ENCODE peak calls at places on chromosomes 2 and 18, in six cellular contexts. T is pancreas, P is left ventricle myocardium inferior, G is right cardiac atrium, Z is sigmoid colon, X is GM23248. S is an unnamed sample.

GRCh38 chr2:29755829-29756228 is 165.6 kb downstream of the ALK start:
- DNase-seq in X (no peak), G (no peak), T (no peak), P (no peak), Z (no peak), S (no peak)

GRCh38 chr18:61261870-61262269 is 71.4 kb upstream of the CDH20 start:
- DNase-seq in Z (no peak), P (no peak), G (no peak), T (no peak), X (no peak), S (no peak)

GRCh38 chr18:62741118-62741566 is 25.8 kb downstream of the PHLPP1 start:
- DNase-seq in X (peak; percentile 61), T (peak; percentile 68), G (no peak), P (no peak), Z (peak; percentile 80), S (no peak)

GRCh38 chr2:64637931-64638330 is 15.8 kb downstream of the SERTAD2 start:
- DNase-seq in P (no peak), G (no peak), Z (no peak), T (no peak), X (peak; percentile 63), S (no peak)

GRCh38 chr2:42185200-42185921 is 16.2 kb downstream of the EML4 start:
- DNase-seq in X (peak; percentile 41), P (no peak), Z (no peak), G (no peak), T (no peak), S (no peak)

GRCh38 chr18:1371724-1372123 is 467.1 kb downstream of the ADCYAP1 start:
- DNase-seq in T (no peak), Z (no peak), X (no peak), G (no peak), P (no peak), S (no peak)

GRCh38 chr18:43935051-43935412 is 657.7 kb upstream of the SYT4 start:
- DNase-seq in Z (no peak), P (no peak), X (peak; percentile 53), G (no peak), T (no peak), S (no peak)

GRCh38 chr2:176637497-176638166 is 368.4 kb downstream of the MTX2 start:
- DNase-seq in X (peak; percentile 86), Z (peak; percentile 81), P (peak; percentile 36), T (peak; percentile 24), G (peak; percentile 79), S (peak; percentile 66)

GRCh38 chr2:75320893-75321292 is 121.6 kb upstream of the TACR1 start:
- DNase-seq in X (no peak), Z (no peak), T (no peak), G (no peak), P (no peak), S (no peak)

GRCh38 chr2:39160982-39161381 is 40.1 kb upstream of the SOS1 start:
- DNase-seq in P (no peak), X (peak; percentile 36), G (no peak), Z (no peak), T (no peak), S (no peak)

GRCh38 chr2:112318515-112318914 is 43.1 kb downstream of the ZC3H6 start:
- DNase-seq in Z (no peak), X (no peak), G (no peak), T (no peak), P (no peak), S (no peak)

GRCh38 chr2:31765078-31765835 is 184.5 kb upstream of the SRD5A2 start:
- DNase-seq in T (no peak), P (no peak), Z (no peak), G (no peak), X (no peak), S (no peak)

GRCh38 chr2:231452799-231453508 is 11.3 kb downstream of the NCL start:
- DNase-seq in P (no peak), X (no peak), Z (no peak), T (no peak), G (no peak), S (no peak)

GRCh38 chr2:183035954-183036669 is 2.1 kb downstream of the NCKAP1 start:
- DNase-seq in T (no peak), X (no peak), Z (no peak), G (no peak), P (no peak), S (no peak)

GRCh38 chr2:201966691-201967388 is 66.8 kb upstream of the FZD7 start:
- DNase-seq in P (no peak), T (no peak), Z (no peak), G (no peak), X (no peak), S (no peak)

GRCh38 chr2:118237451-118237850 is 149.2 kb downstream of the INSIG2 start:
- DNase-seq in X (no peak), G (no peak), T (no peak), P (no peak), Z (no peak), S (no peak)

GRCh38 chr2:118242216-118242615 is 153.9 kb downstream of the INSIG2 start:
- DNase-seq in X (peak; percentile 66), T (no peak), Z (no peak), P (no peak), G (no peak), S (no peak)

GRCh38 chr2:118239284-118239683 is 151.0 kb downstream of the INSIG2 start:
- DNase-seq in X (no peak), G (no peak), Z (no peak), P (no peak), T (no peak), S (no peak)

GRCh38 chr2:118241128-118241527 is 152.9 kb downstream of the INSIG2 start:
- DNase-seq in X (no peak), T (no peak), G (no peak), Z (no peak), P (no peak), S (no peak)

GRCh38 chr2:118240276-118240675 is 152.0 kb downstream of the INSIG2 start:
- DNase-seq in P (no peak), Z (no peak), T (no peak), X (peak; percentile 43), G (no peak), S (no peak)
- H3K27ac ChIP-seq in P (no peak overlapping the region), Z (no peak overlapping the region), T (no peak overlapping the region), X (no peak overlapping the region), G (no peak overlapping the region), S (no peak overlapping the region)

GRCh38 chr2:238471-239268 is 25.2 kb downstream of the SH3YL1 start:
- DNase-seq in T (no peak), G (no peak), P (no peak), X (no peak), Z (no peak), S (no peak)
- H3K4me3 ChIP-seq in T (no peak overlapping the region), G (no peak overlapping the region), P (no peak overlapping the region), X (no peak overlapping the region), Z (no peak overlapping the region), S (no peak overlapping the region)

GRCh38 chr2:71747573-71747972 is 294.2 kb downstream of the DYSF start:
- DNase-seq in G (no peak), Z (no peak), P (no peak), X (no peak), T (no peak), S (no peak)

GRCh38 chr2:71751590-71751989 is 298.2 kb downstream of the DYSF start:
- DNase-seq in G (no peak), Z (no peak), P (no peak), X (no peak), T (no peak), S (no peak)

GRCh38 chr2:71749671-71750101 is 296.3 kb downstream of the DYSF start:
- DNase-seq in T (no peak), P (no peak), X (peak; percentile 71), G (no peak), Z (no peak), S (no peak)

GRCh38 chr2:71746946-71747501 is 293.7 kb downstream of the DYSF start:
- DNase-seq in T (peak; percentile 26), P (peak; percentile 31), Z (peak; percentile 86), G (peak; percentile 90), X (peak; percentile 78), S (no peak)

DNA sequence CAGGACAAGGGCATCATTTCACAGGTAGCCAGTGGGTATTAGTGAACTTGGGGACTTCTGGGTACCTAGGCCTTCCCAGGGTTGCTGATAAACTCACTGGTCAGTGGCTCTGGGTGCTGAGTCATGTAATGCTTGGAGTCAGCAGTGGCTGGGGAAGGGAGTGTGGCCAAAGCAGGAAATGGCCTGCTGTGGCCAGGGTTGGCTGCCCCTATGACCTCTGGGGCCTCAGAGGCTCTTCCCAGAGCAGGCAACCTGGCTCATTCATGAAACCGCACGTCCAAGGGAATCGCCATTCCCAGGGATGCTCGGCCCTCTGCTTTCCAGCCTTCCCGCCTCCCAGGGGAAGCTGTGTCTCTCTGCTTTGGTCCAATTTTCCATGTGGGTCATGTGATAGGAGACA is 294.9 kb downstream of the DYSF start:
- DNase-seq in Z (peak; percentile 75), T (no peak), G (peak; percentile 86), X (peak; percentile 66), P (peak; percentile 66), S (no peak)
- H3K4me1 ChIP-seq in Z (peaks cover 74% of the 10 kb centered on the region), T (peaks cover 14% of the 10 kb centered on the region), G (peaks cover 21% of the 10 kb centered on the region), X (peaks cover 45% of the 10 kb centered on the region), P (peaks cover 39% of the 10 kb centered on the region), S (peaks cover 19% of the 10 kb centered on the region)

GRCh38 chr2:108637304-108637669 is 82.0 kb upstream of the RANBP2 start:
- DNase-seq in T (peak; percentile 54), X (peak; percentile 93), G (peak; percentile 79), P (peak; percentile 55), Z (no peak), S (no peak)
- H3K27ac ChIP-seq in T (peak overlapping the region; percentile 56), X (peak overlapping the region; percentile 83), G (peak overlapping the region; percentile 17), P (peak overlapping the region; percentile 90), Z (peak overlapping the region; percentile 56), S (peak overlapping the region; percentile 40)

GRCh38 chr2:236503583-236503982 is 66.0 kb upstream of the ACKR3 start:
- DNase-seq in P (peak; percentile 24), X (no peak), T (no peak), Z (no peak), G (peak; percentile 62), S (no peak)

GRCh38 chr2:236510049-236510448 is 59.6 kb upstream of the ACKR3 start:
- DNase-seq in X (no peak), G (no peak), T (no peak), Z (no peak), P (no peak), S (no peak)

GRCh38 chr2:236505648-236506047 is 64.0 kb upstream of the ACKR3 start:
- DNase-seq in X (no peak), T (no peak), G (no peak), P (no peak), Z (no peak), S (no peak)

GRCh38 chr2:236505071-236505470 is 64.6 kb upstream of the ACKR3 start:
- DNase-seq in T (no peak), Z (no peak), X (no peak), G (no peak), P (no peak), S (no peak)

DNA sequence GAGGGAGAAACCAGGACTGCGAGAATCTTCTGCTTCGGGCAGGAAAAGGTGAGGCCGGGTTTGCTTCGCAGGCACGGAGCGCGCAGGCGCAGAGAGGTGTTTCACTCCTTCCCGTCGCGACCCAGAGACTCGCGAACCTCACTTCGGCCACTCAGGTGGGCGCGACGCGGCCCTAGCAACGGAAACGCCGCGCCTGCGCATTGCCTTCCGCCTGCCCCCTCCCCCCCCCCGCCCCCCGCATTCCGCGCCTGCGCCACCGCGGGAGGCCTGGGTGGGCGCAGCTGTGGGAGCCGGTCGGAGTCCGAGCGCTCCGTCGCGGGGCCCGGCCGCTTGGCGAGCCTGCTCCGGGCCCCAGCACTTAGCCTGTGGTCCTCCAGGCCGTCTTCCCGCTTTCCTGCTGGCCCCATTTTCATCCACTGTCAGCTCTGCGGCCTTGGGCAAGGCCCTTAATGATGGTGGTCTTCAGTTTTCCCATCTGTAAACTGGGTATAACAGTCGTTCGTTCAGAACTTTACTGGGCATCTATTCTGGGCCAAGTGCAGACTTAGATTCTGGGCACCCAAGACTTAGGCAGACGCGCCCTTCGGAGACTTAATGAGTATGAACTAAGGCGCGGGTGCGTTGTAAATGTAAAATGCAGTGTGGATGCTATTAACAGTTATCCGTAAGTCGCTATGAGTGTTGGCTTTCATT is 62.1 kb upstream of the ACKR3 start:
- DNase-seq in G (peak; percentile 83), Z (peak; percentile 77), T (peak; percentile 64), P (peak; percentile 38), X (peak; percentile 56), S (peak; percentile 78)
- H3K4me3 ChIP-seq in G (peak overlapping the region; percentile 63), Z (peak overlapping the region; percentile 4), T (peak overlapping the region; percentile 19), P (peak overlapping the region; percentile 63), X (peak overlapping the region; percentile 47), S (peak overlapping the region; percentile 36)